ENCODE peak calls at places on chromosomes 5 and 9, in seven cellular contexts. L, F, C, K, U, O and R are unnamed samples.

GRCh38 chr5:124287813-124288212 is 458.6 kb downstream of the ZNF608 start:
- DNase-seq in F (no peak), K (no peak), L (peak; percentile 26), C (no peak), O (no peak), U (no peak), R (no peak)

GRCh38 chr5:88954511-88954910 is 71.5 kb upstream of the MEF2C start:
- DNase-seq in O (no peak), C (no peak), L (no peak), U (no peak), F (no peak), K (no peak), R (no peak)

GRCh38 chr5:56160723-56161445 is 72.2 kb downstream of the ANKRD55 start:
- DNase-seq in L (no peak), C (no peak), O (no peak), K (no peak), F (no peak), U (no peak), R (no peak)

GRCh38 chr9:127680226-127680625 is 26.6 kb upstream of the CFAP157 start:
- DNase-seq in O (no peak), C (no peak), U (no peak), L (no peak), K (no peak), F (no peak), R (no peak)

GRCh38 chr9:69149321-69149807 is 24.7 kb upstream of the TJP2 start:
- DNase-seq in U (no peak), L (no peak), O (no peak), F (no peak), C (no peak), K (no peak), R (no peak)

GRCh38 chr9:136619742-136620440 is 42.8 kb upstream of the EGFL7 start:
- DNase-seq in F (no peak), O (peak; percentile 86), U (no peak), K (peak; percentile 57), C (peak; percentile 96), L (peak; percentile 54), R (peak; percentile 89)

GRCh38 chr9:15142903-15143534 is 164.0 kb downstream of the TTC39B start:
- DNase-seq in O (no peak), K (no peak), L (no peak), U (no peak), C (no peak), F (no peak), R (no peak)

GRCh38 chr5:73274870-73275756 is 102.1 kb downstream of the TMEM174 start:
- DNase-seq in C (no peak), U (no peak), O (peak; percentile 78), F (no peak), K (peak; percentile 62), L (peak; percentile 60), R (no peak)

GRCh38 chr9:437066-438015 is 222.7 kb downstream of the DOCK8 start:
- DNase-seq in F (no peak), L (no peak), O (no peak), K (no peak), U (no peak), C (no peak), R (no peak)

GRCh38 chr9:96033896-96034295 is 158.4 kb downstream of the ERCC6L2 start:
- DNase-seq in C (no peak), L (no peak), O (no peak), U (no peak), F (no peak), K (no peak), R (no peak)

GRCh38 chr9:12819436-12820185 is 44.8 kb downstream of the LURAP1L start:
- DNase-seq in O (no peak), K (peak; percentile 8), L (no peak), F (no peak), U (no peak), C (no peak), R (no peak)

GRCh38 chr9:89187541-89187940 is 8.9 kb upstream of the SHC3 start:
- DNase-seq in L (no peak), U (no peak), C (no peak), F (no peak), K (no peak), O (no peak), R (no peak)

GRCh38 chr5:144028644-144029043 is 141.8 kb downstream of the YIPF5 start:
- DNase-seq in U (no peak), O (no peak), K (no peak), L (no peak), C (no peak), F (peak; percentile 21), R (no peak)

GRCh38 chr5:14998494-14998893 is 126.9 kb upstream of the ANKH start:
- DNase-seq in F (no peak), K (no peak), C (no peak), L (no peak), U (no peak), O (no peak), R (no peak)

GRCh38 chr5:133686566-133686965 is 74.2 kb upstream of the FSTL4 start:
- DNase-seq in U (no peak), K (no peak), L (no peak), F (no peak), O (no peak), C (no peak), R (peak; percentile 2)

GRCh38 chr5:167147879-167148278 is 1143.6 kb upstream of the WWC1 start:
- DNase-seq in U (no peak), O (no peak), K (no peak), F (no peak), C (no peak), L (no peak), R (no peak)

GRCh38 chr9:2610985-2611384 is 10.6 kb upstream of the VLDLR start:
- DNase-seq in F (no peak), C (no peak), K (no peak), U (no peak), O (no peak), L (no peak), R (no peak)

GRCh38 chr9:116365056-116365471 is 211.5 kb downstream of the PAPPA start:
- DNase-seq in L (peak; percentile 74), K (no peak), O (peak; percentile 79), C (no peak), U (no peak), F (peak; percentile 80), R (no peak)

DNA sequence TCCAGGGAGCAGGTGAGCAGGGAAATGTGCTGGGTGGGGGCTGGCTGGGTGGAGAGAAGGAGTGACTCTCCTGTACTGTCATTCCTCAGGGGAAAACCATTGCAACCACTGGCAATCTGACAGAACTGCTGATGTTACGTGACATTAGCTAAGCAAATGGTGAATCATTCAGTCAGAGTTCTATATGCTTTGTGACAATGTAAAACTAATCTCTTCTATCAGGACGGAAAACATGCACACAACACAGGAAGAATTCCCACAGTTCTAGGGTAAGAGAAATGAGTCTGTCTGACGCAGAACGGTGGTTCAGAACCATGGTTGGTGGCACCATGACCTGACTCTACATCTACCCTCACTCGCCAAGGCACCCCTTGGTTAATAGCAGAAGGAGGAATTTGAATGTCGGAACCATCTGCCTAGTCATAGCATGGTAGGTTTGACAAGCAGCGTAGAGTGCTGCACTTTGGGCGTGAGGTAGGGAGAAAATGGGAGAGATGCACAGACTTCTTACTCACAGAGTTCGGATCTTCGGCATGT is 243.6 kb upstream of the PANK3 start:
- DNase-seq in O (no peak), C (no peak), K (peak; percentile 10), L (peak; percentile 13), F (no peak), U (no peak), R (no peak)
- H3K27me3 ChIP-seq in O (no peaks in the 10 kb centered on the region), C (no peaks in the 10 kb centered on the region), K (no peaks in the 10 kb centered on the region), L (no peaks in the 10 kb centered on the region), F (no peaks in the 10 kb centered on the region), U (no peaks in the 10 kb centered on the region), R (no peaks in the 10 kb centered on the region)

GRCh38 chr9:76658510-76659231 is 105.6 kb upstream of the PCA3 start:
- DNase-seq in U (no peak), C (no peak), F (no peak), O (no peak), L (no peak), K (no peak), R (no peak)

GRCh38 chr9:76655970-76656369 is 108.3 kb upstream of the PCA3 start:
- DNase-seq in L (no peak), O (no peak), C (no peak), K (no peak), U (no peak), F (no peak), R (no peak)

GRCh38 chr9:76654575-76654974 is 109.7 kb upstream of the PCA3 start:
- DNase-seq in K (no peak), U (no peak), F (no peak), O (no peak), C (no peak), L (no peak), R (no peak)

GRCh38 chr9:76655121-76655531 is 109.1 kb upstream of the PCA3 start:
- DNase-seq in O (no peak), K (no peak), C (no peak), F (no peak), U (no peak), L (no peak), R (no peak)

DNA sequence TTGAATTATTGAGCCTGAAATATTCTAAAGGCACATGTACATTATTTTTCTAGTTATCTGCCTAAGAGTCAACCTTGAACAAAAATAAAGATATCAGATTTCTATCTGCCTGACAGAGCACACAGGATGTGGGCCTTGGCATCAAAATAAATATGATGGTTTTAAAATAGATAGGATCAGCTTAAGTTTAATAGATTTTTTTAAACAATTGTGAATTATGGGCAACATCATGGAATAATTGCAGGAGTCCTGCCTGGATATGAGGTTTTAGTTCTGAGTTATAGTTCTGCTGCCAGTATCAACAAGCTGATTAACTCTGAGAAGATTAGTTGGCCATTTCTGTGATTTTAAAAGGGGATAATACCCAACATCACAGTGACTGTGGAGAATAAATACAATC is 107.0 kb upstream of the PCA3 start:
- DNase-seq in L (no peak), O (no peak), C (no peak), U (no peak), K (no peak), F (no peak), R (no peak)
- TF ChIP-seq POLR2A in L (no peak), O (no peak), C (no peak), U (no peak), K (no peak), F (no peak), R (no peak)

GRCh38 chr9:90801175-90801506 is 478 bp upstream of the SYK start:
- DNase-seq in F (no peak), O (no peak), C (no peak), L (no peak), U (no peak), K (no peak), R (no peak)

GRCh38 chr9:90802534-90802933 is 915 bp downstream of the SYK start:
- DNase-seq in C (no peak), L (no peak), O (no peak), U (no peak), F (no peak), K (no peak), R (no peak)

GRCh38 chr9:90801507-90802289 is at the start of gene SYK:
- DNase-seq in L (no peak), U (peak; percentile 53), O (peak; percentile 67), K (no peak), C (peak; percentile 96), F (peak; percentile 67), R (no peak)

GRCh38 chr9:90805006-90805993 is 3.7 kb downstream of the SYK start:
- DNase-seq in K (no peak), O (no peak), F (no peak), L (no peak), U (no peak), C (no peak), R (no peak)

GRCh38 chr9:90803860-90804593 is 2.4 kb downstream of the SYK start:
- DNase-seq in U (no peak), F (no peak), L (no peak), O (no peak), C (no peak), K (no peak), R (no peak)
- H3K4me3 ChIP-seq in U (no peak overlapping the region), F (no peak overlapping the region), L (no peak overlapping the region), O (no peak overlapping the region), C (no peak overlapping the region), K (no peak overlapping the region), R (peak overlapping the region; percentile 1)

GRCh38 chr9:84791608-84792007 is 122.1 kb downstream of the NTRK2 start:
- DNase-seq in O (no peak), L (no peak), C (no peak), K (no peak), U (no peak), F (no peak), R (no peak)
- H3K27me3 ChIP-seq in O (no peaks in the 10 kb centered on the region), L (no peaks in the 10 kb centered on the region), C (no peaks in the 10 kb centered on the region), K (no peaks in the 10 kb centered on the region), U (no peaks in the 10 kb centered on the region), F (no peaks in the 10 kb centered on the region), R (no peaks in the 10 kb centered on the region)